ENCODE peak calls at places on chromosomes 6 and 20, in four cellular contexts. One of them, this sample, is unnamed.

GRCh38 chr20:48822879-48823385 is 4.9 kb downstream of the PREX1 start:
- DNase-seq in BE2C: no peak
- DNase-seq in AG04449: no peak
- DNase-seq in epithelial cell of esophagus: no peak
- DNase-seq in this sample: no peak

GRCh38 chr20:11094711-11095110 is 420.9 kb upstream of the JAG1 start:
- DNase-seq in BE2C: no peak
- DNase-seq in AG04449: no peak
- DNase-seq in epithelial cell of esophagus: no peak
- DNase-seq in this sample: no peak

GRCh38 chr20:64056889-64057627 is 5.9 kb upstream of the TCEA2 start:
- DNase-seq in BE2C: no peak
- DNase-seq in AG04449: no peak
- DNase-seq in epithelial cell of esophagus: no peak
- DNase-seq in this sample: no peak

GRCh38 chr6:82057846-82058554 is 189.5 kb downstream of the IBTK start:
- DNase-seq in BE2C: no peak
- DNase-seq in AG04449: no peak
- DNase-seq in epithelial cell of esophagus: peak
- DNase-seq in this sample: peak

GRCh38 chr20:2234788-2235187 is 61.0 kb upstream of the TGM3 start:
- DNase-seq in BE2C: no peak
- DNase-seq in AG04449: no peak
- DNase-seq in epithelial cell of esophagus: no peak
- DNase-seq in this sample: peak

GRCh38 chr20:32365560-32365959 is 7.4 kb downstream of the ASXL1 start:
- DNase-seq in BE2C: no peak
- DNase-seq in AG04449: no peak
- DNase-seq in epithelial cell of esophagus: no peak
- DNase-seq in this sample: no peak

GRCh38 chr20:64040231-64041039 is 4.5 kb downstream of the C20orf204 start:
- DNase-seq in BE2C: no peak
- DNase-seq in AG04449: no peak
- DNase-seq in epithelial cell of esophagus: no peak
- DNase-seq in this sample: no peak

GRCh38 chr6:85865665-85866372 is 223.1 kb upstream of the SYNCRIP start:
- DNase-seq in BE2C: no peak
- DNase-seq in AG04449: no peak
- DNase-seq in epithelial cell of esophagus: peak
- DNase-seq in this sample: peak

GRCh38 chr20:32083469-32083868 is 26.0 kb upstream of the TM9SF4 start:
- DNase-seq in BE2C: no peak
- DNase-seq in AG04449: no peak
- DNase-seq in epithelial cell of esophagus: no peak
- DNase-seq in this sample: no peak

GRCh38 chr20:13426870-13427269 is 205.8 kb downstream of the ISM1 start:
- DNase-seq in BE2C: no peak
- DNase-seq in AG04449: no peak
- DNase-seq in epithelial cell of esophagus: no peak
- DNase-seq in this sample: no peak

GRCh38 chr20:17963114-17963897 is 5.3 kb downstream of the SNX5 start:
- DNase-seq in BE2C: no peak
- DNase-seq in AG04449: no peak
- DNase-seq in epithelial cell of esophagus: no peak
- DNase-seq in this sample: no peak

GRCh38 chr20:17958326-17959256 is 10.0 kb downstream of the SNX5 start:
- DNase-seq in BE2C: no peak
- DNase-seq in AG04449: no peak
- DNase-seq in epithelial cell of esophagus: no peak
- DNase-seq in this sample: no peak

GRCh38 chr20:17961600-17961965 is 7.0 kb downstream of the SNX5 start:
- DNase-seq in BE2C: no peak
- DNase-seq in AG04449: no peak
- DNase-seq in epithelial cell of esophagus: no peak
- DNase-seq in this sample: no peak

GRCh38 chr20:17959257-17959627 is 9.4 kb downstream of the SNX5 start:
- DNase-seq in BE2C: no peak
- DNase-seq in AG04449: no peak
- DNase-seq in epithelial cell of esophagus: no peak
- DNase-seq in this sample: no peak

DNA sequence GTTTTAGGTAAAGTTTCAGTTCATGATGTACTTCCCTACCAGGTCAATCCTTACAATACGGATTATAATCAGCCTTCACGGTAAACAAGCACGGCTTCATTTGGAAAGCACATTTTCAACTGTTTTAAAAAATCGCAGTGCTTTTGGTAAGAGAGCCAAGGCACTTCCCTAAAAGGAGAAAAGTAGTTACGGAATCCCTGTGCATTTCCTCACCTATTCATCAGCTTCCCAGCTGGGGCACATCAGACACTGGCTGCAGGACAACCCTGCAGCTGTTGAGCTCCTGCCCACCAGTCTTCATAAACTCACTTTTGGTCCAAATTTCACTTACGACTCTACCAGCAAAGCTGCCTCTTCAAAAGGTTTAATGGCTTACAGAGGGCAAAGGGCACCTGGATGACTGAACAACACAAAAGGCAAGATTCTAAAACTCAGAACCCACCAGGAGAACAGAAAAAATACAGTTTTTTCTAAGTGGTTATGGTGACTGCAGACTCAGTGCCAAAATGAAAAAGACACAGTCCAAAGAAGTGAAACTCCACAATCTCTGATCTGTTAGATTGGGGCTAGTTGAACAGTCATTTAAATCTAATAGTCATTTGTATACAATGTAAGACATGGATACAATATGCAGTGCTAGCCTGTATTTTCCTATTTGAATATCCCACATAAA is 7.5 kb downstream of the SNX5 start:
- DNase-seq in BE2C: no peak
- DNase-seq in AG04449: no peak
- DNase-seq in epithelial cell of esophagus: no peak
- DNase-seq in this sample: no peak
- H3K4me3 ChIP-seq in BE2C: no peak
- H3K4me3 ChIP-seq in AG04449: no peak
- H3K4me3 ChIP-seq in epithelial cell of esophagus: no peak
- H3K4me3 ChIP-seq in this sample: peak

DNA sequence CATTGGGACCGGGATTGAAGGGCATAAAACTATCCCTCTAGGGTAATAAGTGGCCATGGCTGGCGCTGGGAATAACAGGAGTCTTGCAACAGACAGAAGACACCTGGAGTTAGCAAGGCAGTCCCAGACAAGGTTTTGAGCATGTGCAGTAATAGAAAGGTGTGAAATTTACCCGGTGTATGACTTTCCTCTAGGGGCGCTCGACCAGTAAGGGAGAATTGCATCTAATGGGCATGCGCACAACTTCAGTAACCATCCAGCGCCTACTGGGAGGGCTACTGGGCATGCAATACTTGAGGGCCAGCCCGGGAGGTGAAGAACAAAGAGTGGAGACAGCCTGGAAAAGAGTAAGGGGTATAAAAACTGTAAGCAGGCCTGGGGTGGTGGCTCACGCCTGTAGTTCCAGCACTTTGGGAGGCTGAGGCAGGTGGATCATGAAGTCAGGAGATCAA is 32.7 kb downstream of the SERPINB6 start:
- DNase-seq in BE2C: no peak
- DNase-seq in AG04449: no peak
- DNase-seq in epithelial cell of esophagus: no peak
- DNase-seq in this sample: no peak
- TF ChIP-seq CTCF in BE2C: no peak
- TF ChIP-seq CTCF in AG04449: no peak
- TF ChIP-seq CTCF in epithelial cell of esophagus: no peak
- TF ChIP-seq CTCF in this sample: no peak

GRCh38 chr20:41027872-41028358 is 707 bp upstream of the TOP1 start:
- DNase-seq in BE2C: no peak
- DNase-seq in AG04449: no peak
- DNase-seq in epithelial cell of esophagus: no peak
- DNase-seq in this sample: no peak
- H3K4me3 ChIP-seq in BE2C: peak
- H3K4me3 ChIP-seq in AG04449: peak
- H3K4me3 ChIP-seq in epithelial cell of esophagus: peak
- H3K4me3 ChIP-seq in this sample: peak

DNA sequence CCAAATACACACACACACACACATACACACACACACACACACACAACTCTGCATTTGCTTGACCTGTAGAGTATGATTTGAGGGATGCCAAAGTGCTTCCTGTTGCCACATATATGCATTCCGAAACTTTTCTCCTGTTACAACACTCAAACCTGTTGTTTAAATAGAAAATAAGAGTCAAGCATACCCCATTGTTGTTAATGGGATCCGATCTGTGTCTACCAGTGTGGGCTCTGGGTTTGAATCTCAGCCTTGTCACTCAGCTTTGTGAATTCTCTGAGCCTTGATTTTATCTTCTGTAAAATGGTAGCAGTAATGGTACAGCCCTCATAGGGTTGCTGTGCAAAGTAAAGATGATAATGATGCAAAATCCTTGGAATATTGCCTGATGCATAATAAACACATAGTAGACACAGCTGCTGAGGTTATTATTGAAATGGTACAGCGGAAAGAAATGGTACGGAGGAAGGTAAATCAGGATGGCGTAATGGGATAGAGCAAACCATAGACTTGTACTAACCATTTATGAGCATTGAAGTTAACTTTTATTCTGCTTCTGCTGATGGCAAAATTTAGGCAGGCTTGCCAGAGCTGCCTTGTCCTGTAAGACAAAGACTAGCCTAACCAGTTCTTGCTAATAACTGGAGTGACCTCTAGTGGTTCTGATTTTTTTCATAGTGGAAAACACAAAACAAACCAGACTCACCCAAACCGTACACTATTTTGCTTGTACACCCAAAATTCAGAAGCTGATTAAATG is 113.4 kb upstream of the PHACTR1 start:
- DNase-seq in BE2C: peak
- DNase-seq in AG04449: peak
- DNase-seq in epithelial cell of esophagus: peak
- DNase-seq in this sample: peak
- TF ChIP-seq CTCF in BE2C: peak
- TF ChIP-seq CTCF in AG04449: peak
- TF ChIP-seq CTCF in epithelial cell of esophagus: peak
- TF ChIP-seq CTCF in this sample: peak